ENCODE peak calls at places on chromosomes 4 and X, in four cellular contexts. N, O, C and L are unnamed samples.

GRCh38 chrX:47245156-47245555 is 12.3 kb downstream of the USP11 start:
- DNase-seq in C (no peak), N (no peak), O (no peak), L (no peak)

GRCh38 chrX:15750611-15751159 is 12.6 kb downstream of the CA5B start:
- DNase-seq in C (no peak), N (no peak), O (no peak), L (no peak)

GRCh38 chrX:110081740-110082139 is 78.8 kb downstream of the TMEM164 start:
- DNase-seq in O (no peak), C (peak), N (peak), L (no peak)

GRCh38 chr4:100816646-100817045 is 298.8 kb upstream of the EMCN start:
- DNase-seq in O (no peak), N (no peak), C (no peak), L (no peak)

GRCh38 chrX:22323541-22323940 is 50.8 kb downstream of the CBLL2 start:
- DNase-seq in C (peak), N (peak), O (no peak), L (no peak)

GRCh38 chr4:25560605-25561004 is 95.0 kb upstream of the SLC34A2 start:
- DNase-seq in N (no peak), C (no peak), O (no peak), L (no peak)

GRCh38 chr4:148225639-148226038 is 216.6 kb downstream of the NR3C2 start:
- DNase-seq in O (no peak), C (peak), N (peak), L (no peak)

GRCh38 chr4:112231779-112232713 is at the start of gene AP1AR:
- DNase-seq in O (peak), N (peak), C (peak), L (peak)

GRCh38 chr4:114857831-114858230 is 255.6 kb downstream of the NDST4 start:
- DNase-seq in N (no peak), C (no peak), O (no peak), L (no peak)

GRCh38 chr4:16227462-16227868 is 1.2 kb upstream of the TAPT1 start:
- DNase-seq in O (no peak), C (peak), N (peak), L (no peak)

GRCh38 chrX:115362334-115363095 is 73.0 kb downstream of the LUZP4 start:
- DNase-seq in N (peak), O (no peak), C (no peak), L (no peak)
- TF ChIP-seq FOS in N (no peak), O (no peak), C (no peak), L (no peak)

DNA sequence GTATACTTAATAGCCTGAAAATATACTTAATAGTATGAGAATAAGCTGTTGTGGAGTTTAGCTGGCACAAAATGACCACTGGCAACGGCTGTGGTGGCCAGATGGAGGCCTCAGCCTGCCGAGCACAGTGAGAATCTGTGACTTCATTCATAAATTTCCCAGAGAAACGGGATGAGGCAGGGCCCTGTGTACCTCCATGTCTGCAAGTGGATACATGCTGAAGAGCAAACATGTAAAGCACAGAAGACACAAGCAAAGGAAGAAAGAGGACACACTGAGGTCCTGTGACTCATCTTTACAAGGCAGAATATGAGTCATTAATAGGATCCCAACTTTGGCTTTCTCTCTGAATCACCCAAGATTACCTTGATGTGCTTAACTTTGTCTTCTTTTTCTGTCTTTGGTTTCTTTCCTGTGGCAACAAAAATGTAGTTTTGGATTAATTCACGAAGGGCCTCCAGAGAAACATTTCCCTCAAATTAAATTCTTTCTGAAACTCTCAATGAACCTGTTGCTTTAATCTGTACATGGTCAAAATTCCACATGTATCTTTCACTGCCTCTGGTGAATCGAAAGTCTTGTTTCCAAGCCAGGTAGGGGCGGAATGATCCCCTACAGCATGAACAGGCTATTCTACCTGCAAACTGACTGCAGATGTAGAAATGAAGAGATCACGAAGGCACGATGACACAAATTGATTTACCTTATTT is 56.4 kb downstream of the IRF2 start:
- DNase-seq in O (peak), C (peak), N (peak), L (peak)
- TF ChIP-seq FOS in O (peak), C (peak), N (peak), L (no peak)

GRCh38 chrX:10677490-10677889 is 57.1 kb upstream of the MID1 start:
- DNase-seq in O (no peak), C (no peak), N (no peak), L (no peak)

GRCh38 chrX:10685923-10686595 is 65.7 kb upstream of the MID1 start:
- DNase-seq in O (no peak), N (peak), C (no peak), L (no peak)

GRCh38 chrX:10679387-10679786 is 59.0 kb upstream of the MID1 start:
- DNase-seq in C (no peak), O (no peak), N (no peak), L (no peak)

GRCh38 chrX:10676239-10676971 is 56.0 kb upstream of the MID1 start:
- DNase-seq in C (no peak), N (no peak), O (no peak), L (no peak)

DNA sequence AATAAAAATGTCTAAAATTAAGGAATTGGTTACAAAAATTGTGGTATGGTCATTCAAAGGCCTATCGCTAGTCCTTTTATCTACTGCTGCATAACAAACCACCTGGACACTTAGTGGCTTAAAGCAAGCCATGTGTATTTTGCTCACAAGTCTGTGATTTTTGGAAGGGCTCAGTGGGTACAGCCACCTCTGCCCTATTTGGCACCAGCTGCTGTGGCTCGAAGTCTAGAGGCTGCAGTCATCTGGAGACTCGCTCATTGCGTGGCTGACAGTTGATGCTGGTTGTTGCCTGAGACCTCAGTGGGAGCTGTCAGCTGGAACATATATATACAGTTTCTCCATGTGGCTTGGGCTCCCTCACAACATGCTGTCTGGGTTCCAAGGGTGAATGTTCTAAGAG is 60.8 kb upstream of the MID1 start:
- DNase-seq in N (no peak), C (no peak), O (no peak), L (no peak)
- TF ChIP-seq FOS in N (no peak), C (no peak), O (no peak), L (no peak)

DNA sequence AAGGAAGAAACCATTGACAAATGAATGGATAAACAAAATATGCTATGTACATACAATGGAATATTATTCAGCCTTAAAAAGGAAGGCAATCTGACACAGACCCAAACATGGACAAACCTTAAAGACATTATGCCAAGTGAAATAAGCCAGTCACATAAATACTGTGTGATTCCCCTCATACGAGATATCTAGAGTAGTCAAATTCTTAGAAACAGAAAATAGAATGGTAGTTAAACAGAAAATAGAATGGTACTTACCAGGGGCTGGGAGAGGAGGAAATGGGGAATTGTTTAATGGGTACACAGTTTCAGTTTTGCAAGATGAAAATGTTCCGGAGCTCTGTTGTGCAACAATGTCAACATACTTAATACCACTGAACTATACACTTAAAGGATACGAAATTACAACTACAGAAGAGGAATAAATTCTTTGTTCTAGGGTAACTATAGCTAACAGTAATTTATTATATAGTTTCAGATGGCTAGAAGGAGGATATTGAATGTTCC is 47.8 kb upstream of the DUSP21 start:
- DNase-seq in N (no peak), C (no peak), O (no peak), L (peak)
- TF ChIP-seq FOS in N (no peak), C (no peak), O (no peak), L (no peak)

DNA sequence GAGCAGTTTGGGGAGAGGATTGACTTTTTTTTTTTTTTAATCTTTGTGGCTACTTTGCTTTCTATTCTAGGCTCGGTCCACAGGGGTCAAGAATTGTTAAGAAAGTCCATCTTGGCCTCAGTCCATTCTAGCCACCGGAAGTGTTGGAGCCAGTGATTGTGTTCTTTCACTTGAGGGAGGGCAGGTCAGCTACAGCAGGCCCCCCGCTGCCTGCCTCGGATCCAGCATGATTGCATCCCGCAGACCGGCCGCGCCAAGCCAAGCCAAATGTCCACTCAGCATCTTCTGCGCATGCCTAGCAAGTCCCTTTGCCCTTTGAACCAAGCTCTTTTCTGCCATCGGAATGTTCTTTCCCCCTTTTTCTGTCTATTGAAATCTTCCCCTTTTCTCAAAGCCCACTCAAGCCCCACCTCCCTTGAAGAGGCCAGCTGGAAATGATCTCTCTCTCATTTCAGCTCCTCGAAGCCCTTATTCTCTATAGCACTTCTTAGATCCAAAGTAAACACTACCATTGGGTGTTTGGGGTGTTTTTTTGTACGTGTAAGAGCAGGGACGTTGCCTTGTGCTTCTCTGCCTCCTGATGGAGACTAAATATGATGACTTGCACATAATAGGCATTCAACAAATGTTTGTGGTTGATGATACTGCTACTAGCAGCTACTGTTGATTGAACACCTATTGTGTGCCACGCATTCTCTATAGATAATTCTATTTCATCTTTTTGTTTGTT is 147.8 kb upstream of the BCOR start:
- DNase-seq in O (no peak), C (peak), N (no peak), L (no peak)
- TF ChIP-seq FOS in O (no peak), C (no peak), N (no peak), L (no peak)

DNA sequence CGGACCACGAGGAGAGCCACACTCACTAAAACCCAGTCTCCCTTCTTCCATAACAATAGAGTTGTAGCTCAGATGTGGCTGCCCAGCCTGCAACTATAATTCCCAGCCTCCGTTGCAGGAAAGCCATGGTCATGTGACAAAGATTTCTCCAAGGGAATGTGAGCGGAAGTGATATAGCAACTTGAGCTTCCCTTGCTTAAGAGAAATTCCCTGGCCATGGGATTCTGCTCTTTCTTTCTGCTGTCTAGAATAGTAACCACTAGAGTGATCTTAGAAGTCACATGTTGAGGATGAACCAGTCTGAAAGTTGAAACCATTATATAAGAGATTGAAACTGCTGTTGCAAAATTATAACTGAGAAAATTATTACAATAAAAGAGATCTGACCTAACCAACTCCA is 86.4 kb upstream of the MED14 start:
- DNase-seq in O (no peak), C (no peak), N (no peak), L (no peak)
- TF ChIP-seq FOS in O (no peak), C (no peak), N (no peak), L (no peak)